ENCODE peak calls at places on chromosomes 11 and 22, in five cellular contexts. One of them, this sample, is unnamed. For H3K36me3, the result is how much of the 10 kb centered on the place peaks cover.

GRCh38 chr11:134045799-134046635 is 22.9 kb upstream of the JAM3 start:
- DNase-seq in CD8-positive, alpha-beta T cell: no peak
- DNase-seq in DND-41: no peak
- DNase-seq in stomach: no peak
- DNase-seq in psoas muscle: peak
- DNase-seq in this sample: no peak

GRCh38 chr22:50702821-50703725 is 30.4 kb downstream of the SHANK3 start:
- DNase-seq in CD8-positive, alpha-beta T cell: no peak
- DNase-seq in DND-41: no peak
- DNase-seq in stomach: no peak
- DNase-seq in psoas muscle: peak
- DNase-seq in this sample: no peak

GRCh38 chr11:10599388-10600175 is 31.1 kb upstream of the LYVE1 start:
- DNase-seq in CD8-positive, alpha-beta T cell: no peak
- DNase-seq in DND-41: no peak
- DNase-seq in stomach: no peak
- DNase-seq in psoas muscle: peak
- DNase-seq in this sample: no peak

GRCh38 chr22:38193580-38193979 is 8.2 kb upstream of the MAFF start:
- DNase-seq in CD8-positive, alpha-beta T cell: no peak
- DNase-seq in DND-41: no peak
- DNase-seq in stomach: peak
- DNase-seq in psoas muscle: no peak
- DNase-seq in this sample: no peak

GRCh38 chr11:488992-489391 is 18.1 kb downstream of the RNH1 start:
- DNase-seq in CD8-positive, alpha-beta T cell: no peak
- DNase-seq in DND-41: no peak
- DNase-seq in stomach: no peak
- DNase-seq in psoas muscle: peak
- DNase-seq in this sample: no peak

GRCh38 chr11:64357904-64358535 is 942 bp upstream of the RPS6KA4 start:
- DNase-seq in CD8-positive, alpha-beta T cell: no peak
- DNase-seq in DND-41: no peak
- DNase-seq in stomach: peak
- DNase-seq in psoas muscle: no peak
- DNase-seq in this sample: peak

GRCh38 chr22:48084749-48085090 is 1322.3 kb downstream of the TBC1D22A start:
- DNase-seq in CD8-positive, alpha-beta T cell: no peak
- DNase-seq in DND-41: peak
- DNase-seq in stomach: no peak
- DNase-seq in psoas muscle: no peak
- DNase-seq in this sample: no peak

GRCh38 chr11:123292647-123293046 is 97.6 kb upstream of the CLMP start:
- DNase-seq in CD8-positive, alpha-beta T cell: no peak
- DNase-seq in DND-41: no peak
- DNase-seq in stomach: no peak
- DNase-seq in psoas muscle: no peak
- DNase-seq in this sample: no peak

GRCh38 chr11:68146704-68147474 is 25.7 kb upstream of the CHKA start:
- DNase-seq in CD8-positive, alpha-beta T cell: no peak
- DNase-seq in DND-41: no peak
- DNase-seq in stomach: peak
- DNase-seq in psoas muscle: no peak
- DNase-seq in this sample: no peak

GRCh38 chr11:19345848-19346681 is 105.3 kb upstream of the E2F8 start:
- DNase-seq in CD8-positive, alpha-beta T cell: no peak
- DNase-seq in DND-41: no peak
- DNase-seq in stomach: peak
- DNase-seq in psoas muscle: peak
- DNase-seq in this sample: no peak

GRCh38 chr11:78224906-78225420 is 36.2 kb downstream of the USP35 start:
- DNase-seq in CD8-positive, alpha-beta T cell: no peak
- DNase-seq in DND-41: peak
- DNase-seq in stomach: no peak
- DNase-seq in psoas muscle: no peak
- DNase-seq in this sample: no peak

GRCh38 chr22:24230911-24231656 is 13.8 kb downstream of the GGT5 start:
- DNase-seq in CD8-positive, alpha-beta T cell: peak
- DNase-seq in DND-41: peak
- DNase-seq in stomach: peak
- DNase-seq in psoas muscle: peak
- DNase-seq in this sample: peak

GRCh38 chr22:48950151-48950915 is 877.3 kb downstream of the BRD1 start:
- DNase-seq in CD8-positive, alpha-beta T cell: no peak
- DNase-seq in DND-41: no peak
- DNase-seq in stomach: peak
- DNase-seq in psoas muscle: no peak
- DNase-seq in this sample: no peak

GRCh38 chr11:27861706-27862430 is 161.6 kb upstream of the BDNF start:
- DNase-seq in CD8-positive, alpha-beta T cell: no peak
- DNase-seq in DND-41: no peak
- DNase-seq in stomach: no peak
- DNase-seq in psoas muscle: no peak
- DNase-seq in this sample: no peak

GRCh38 chr22:37430941-37431340 is 3.7 kb upstream of the ELFN2 start:
- DNase-seq in CD8-positive, alpha-beta T cell: no peak
- DNase-seq in DND-41: no peak
- DNase-seq in stomach: no peak
- DNase-seq in psoas muscle: no peak
- DNase-seq in this sample: no peak

GRCh38 chr11:104781719-104782376 is 116.4 kb downstream of the CASP12 start:
- DNase-seq in CD8-positive, alpha-beta T cell: no peak
- DNase-seq in DND-41: no peak
- DNase-seq in stomach: no peak
- DNase-seq in psoas muscle: no peak
- DNase-seq in this sample: no peak

GRCh38 chr11:30465192-30465591 is 121.0 kb downstream of the MPPED2 start:
- DNase-seq in CD8-positive, alpha-beta T cell: no peak
- DNase-seq in DND-41: no peak
- DNase-seq in stomach: no peak
- DNase-seq in psoas muscle: no peak
- DNase-seq in this sample: no peak

GRCh38 chr11:36292311-36292722 is 3.1 kb upstream of the COMMD9 start:
- DNase-seq in CD8-positive, alpha-beta T cell: no peak
- DNase-seq in DND-41: peak
- DNase-seq in stomach: no peak
- DNase-seq in psoas muscle: no peak
- DNase-seq in this sample: peak

GRCh38 chr11:64745523-64746328 is 1.8 kb upstream of the RASGRP2 start:
- DNase-seq in CD8-positive, alpha-beta T cell: peak
- DNase-seq in DND-41: peak
- DNase-seq in stomach: peak
- DNase-seq in psoas muscle: peak
- DNase-seq in this sample: peak

GRCh38 chr11:104581246-104581980 is 316.8 kb downstream of the CASP12 start:
- DNase-seq in CD8-positive, alpha-beta T cell: no peak
- DNase-seq in DND-41: no peak
- DNase-seq in stomach: no peak
- DNase-seq in psoas muscle: no peak
- DNase-seq in this sample: no peak

GRCh38 chr22:49368976-49369725 is 458.5 kb downstream of the BRD1 start:
- DNase-seq in CD8-positive, alpha-beta T cell: no peak
- DNase-seq in DND-41: no peak
- DNase-seq in stomach: peak
- DNase-seq in psoas muscle: no peak
- DNase-seq in this sample: no peak

GRCh38 chr11:76669901-76670474 is 559 bp downstream of the LRRC32 start:
- DNase-seq in CD8-positive, alpha-beta T cell: no peak
- DNase-seq in DND-41: no peak
- DNase-seq in stomach: no peak
- DNase-seq in psoas muscle: peak
- DNase-seq in this sample: no peak

GRCh38 chr11:83467841-83468240 is 181.7 kb upstream of the CCDC90B start:
- DNase-seq in CD8-positive, alpha-beta T cell: no peak
- DNase-seq in DND-41: no peak
- DNase-seq in stomach: no peak
- DNase-seq in psoas muscle: no peak
- DNase-seq in this sample: no peak

GRCh38 chr11:10490398-10491232 is 35.6 kb downstream of the AMPD3 start:
- DNase-seq in CD8-positive, alpha-beta T cell: no peak
- DNase-seq in DND-41: no peak
- DNase-seq in stomach: peak
- DNase-seq in psoas muscle: peak
- DNase-seq in this sample: no peak

GRCh38 chr11:108901359-108901758 is 236.5 kb downstream of the DDX10 start:
- DNase-seq in CD8-positive, alpha-beta T cell: no peak
- DNase-seq in DND-41: no peak
- DNase-seq in stomach: no peak
- DNase-seq in psoas muscle: no peak
- DNase-seq in this sample: no peak

GRCh38 chr11:29005401-29005980 is 897.3 kb downstream of the METTL15 start:
- DNase-seq in CD8-positive, alpha-beta T cell: no peak
- DNase-seq in DND-41: no peak
- DNase-seq in stomach: no peak
- DNase-seq in psoas muscle: no peak
- DNase-seq in this sample: no peak

GRCh38 chr11:118914178-118914918 is 11.4 kb downstream of the BCL9L start:
- DNase-seq in CD8-positive, alpha-beta T cell: peak
- DNase-seq in DND-41: peak
- DNase-seq in stomach: no peak
- DNase-seq in psoas muscle: peak
- DNase-seq in this sample: peak

GRCh38 chr22:20862540-20862939 is 3.7 kb downstream of the SNAP29 start:
- DNase-seq in CD8-positive, alpha-beta T cell: no peak
- DNase-seq in DND-41: no peak
- DNase-seq in stomach: no peak
- DNase-seq in psoas muscle: no peak
- DNase-seq in this sample: no peak
- H3K4me3 ChIP-seq in CD8-positive, alpha-beta T cell: no peak
- H3K4me3 ChIP-seq in DND-41: no peak
- H3K4me3 ChIP-seq in stomach: no peak
- H3K4me3 ChIP-seq in psoas muscle: no peak
- H3K4me3 ChIP-seq in this sample: no peak

DNA sequence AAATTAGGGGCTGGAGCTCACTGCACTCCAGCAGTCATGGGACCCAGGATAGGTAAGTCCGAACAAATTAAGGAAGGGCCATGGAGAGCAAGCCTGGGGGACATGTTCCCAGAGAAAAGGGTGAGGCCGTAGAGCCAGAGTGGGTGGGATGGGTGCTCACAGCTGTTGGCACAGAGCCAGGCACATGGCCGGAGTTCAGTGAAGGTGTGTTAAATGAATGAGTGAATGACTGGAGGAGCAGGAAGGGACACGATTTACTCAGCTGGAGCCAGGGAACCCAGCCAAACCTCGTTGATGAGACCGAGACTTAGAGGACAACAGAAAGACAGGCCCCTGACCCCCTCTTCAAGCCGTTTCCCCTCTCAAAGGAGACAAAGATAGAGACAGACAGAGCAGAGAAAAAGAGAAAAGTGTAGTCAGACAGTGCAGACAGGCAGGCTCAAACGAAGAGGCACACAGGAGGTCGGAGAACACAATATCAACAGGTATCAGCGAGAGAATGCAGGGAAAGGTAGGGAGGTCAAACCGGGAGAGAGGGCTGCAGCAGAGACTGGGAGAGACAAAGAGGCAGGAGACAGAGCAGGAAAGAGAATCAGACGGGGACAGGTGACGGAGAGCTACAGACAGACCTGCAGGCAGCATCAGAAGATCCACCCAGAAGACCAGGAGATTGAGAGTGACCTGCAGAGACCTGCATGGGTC is 590 bp downstream of the SLCO2B1 start:
- DNase-seq in CD8-positive, alpha-beta T cell: no peak
- DNase-seq in DND-41: no peak
- DNase-seq in stomach: no peak
- DNase-seq in psoas muscle: no peak
- DNase-seq in this sample: no peak
- H3K27ac ChIP-seq in CD8-positive, alpha-beta T cell: no peak
- H3K27ac ChIP-seq in DND-41: no peak
- H3K27ac ChIP-seq in stomach: no peak
- H3K27ac ChIP-seq in psoas muscle: no peak
- H3K27ac ChIP-seq in this sample: no peak

DNA sequence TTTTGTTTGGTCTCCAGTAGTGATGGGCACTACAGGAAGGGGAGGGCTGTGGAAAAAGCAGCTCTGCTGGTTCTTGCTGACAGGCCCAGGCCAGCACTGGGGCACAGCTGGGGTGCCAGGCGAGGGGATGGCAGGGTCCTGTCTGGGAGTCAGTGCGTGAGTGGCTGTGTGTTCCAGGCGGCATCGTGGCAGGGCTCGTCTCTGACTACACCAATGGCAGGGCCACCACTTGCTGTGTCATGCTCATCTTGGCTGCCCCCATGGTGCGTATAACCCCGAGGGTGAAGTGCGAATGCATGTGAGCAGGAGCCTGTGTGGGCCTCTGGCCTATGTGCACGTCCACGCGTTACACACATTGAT is 20.9 kb downstream of the SLC37A2 start:
- DNase-seq in CD8-positive, alpha-beta T cell: no peak
- DNase-seq in DND-41: no peak
- DNase-seq in stomach: no peak
- DNase-seq in psoas muscle: no peak
- DNase-seq in this sample: no peak
- H3K36me3 ChIP-seq in CD8-positive, alpha-beta T cell: under half
- H3K36me3 ChIP-seq in DND-41: under half
- H3K36me3 ChIP-seq in stomach: under half
- H3K36me3 ChIP-seq in psoas muscle: under half
- H3K36me3 ChIP-seq in this sample: under half

GRCh38 chr11:69298778-69299461 is 5.0 kb downstream of the MYEOV start:
- DNase-seq in CD8-positive, alpha-beta T cell: no peak
- DNase-seq in DND-41: no peak
- DNase-seq in stomach: no peak
- DNase-seq in psoas muscle: no peak
- DNase-seq in this sample: no peak
- H3K4me3 ChIP-seq in CD8-positive, alpha-beta T cell: no peak
- H3K4me3 ChIP-seq in DND-41: no peak
- H3K4me3 ChIP-seq in stomach: peak
- H3K4me3 ChIP-seq in psoas muscle: peak
- H3K4me3 ChIP-seq in this sample: no peak

GRCh38 chr22:44620129-44620840 is 81.7 kb upstream of the PRR5 start:
- DNase-seq in CD8-positive, alpha-beta T cell: peak
- DNase-seq in DND-41: peak
- DNase-seq in stomach: peak
- DNase-seq in psoas muscle: peak
- DNase-seq in this sample: peak
- H3K27ac ChIP-seq in CD8-positive, alpha-beta T cell: peak
- H3K27ac ChIP-seq in DND-41: no peak
- H3K27ac ChIP-seq in stomach: no peak
- H3K27ac ChIP-seq in psoas muscle: no peak
- H3K27ac ChIP-seq in this sample: peak

GRCh38 chr11:7632211-7632610 is 41.1 kb downstream of the CYB5R2 start:
- DNase-seq in CD8-positive, alpha-beta T cell: no peak
- DNase-seq in DND-41: no peak
- DNase-seq in stomach: no peak
- DNase-seq in psoas muscle: no peak
- DNase-seq in this sample: no peak
- H3K36me3 ChIP-seq in CD8-positive, alpha-beta T cell: under half
- H3K36me3 ChIP-seq in DND-41: under half
- H3K36me3 ChIP-seq in stomach: half or more
- H3K36me3 ChIP-seq in psoas muscle: half or more
- H3K36me3 ChIP-seq in this sample: under half

This sample was measured in CD4-positive, CD25-positive, alpha-beta regulatory T cell.